ENCODE peak calls at places on chromosome 10, in six cellular contexts. R is GM03348, U is left ventricle myocardium inferior, C is astrocyte of the spinal cord, B is breast epithelium, A is T-helper 9 cell. V is an unnamed sample.

GRCh38 chr10:132520147-132520811 is 17.3 kb upstream of the INPP5A start:
- DNase-seq in R (peak; percentile 65), U (peak; percentile 36), C (peak; percentile 87), B (peak; percentile 50), A (no peak), V (no peak)

GRCh38 chr10:77667426-77668324 is 30.1 kb upstream of the KCNMA1 start:
- DNase-seq in R (no peak), U (no peak), C (no peak), B (no peak), A (no peak), V (no peak)

GRCh38 chr10:119742988-119743646 is 17.3 kb downstream of the INPP5F start:
- DNase-seq in R (peak; percentile 42), U (no peak), C (no peak), B (no peak), A (no peak), V (no peak)

GRCh38 chr10:498760-499435 is 190.6 kb downstream of the DIP2C start:
- DNase-seq in R (no peak), U (no peak), C (no peak), B (no peak), A (no peak), V (no peak)

GRCh38 chr10:73908853-73909611 is 1.9 kb upstream of the PLAU start:
- DNase-seq in R (peak; percentile 73), U (peak; percentile 33), C (peak; percentile 94), B (no peak), A (peak; percentile 16), V (peak; percentile 19)

GRCh38 chr10:97195654-97196212 is 10.0 kb upstream of the SLIT1 start:
- DNase-seq in R (no peak), U (no peak), C (no peak), B (no peak), A (no peak), V (no peak)

GRCh38 chr10:116910924-116911323 is 61.6 kb downstream of the ENO4 start:
- DNase-seq in R (no peak), U (no peak), C (no peak), B (no peak), A (no peak), V (no peak)

GRCh38 chr10:103855424-103855823 is at the start of gene SH3PXD2A:
- DNase-seq in R (peak; percentile 79), U (peak; percentile 46), C (peak; percentile 29), B (no peak), A (no peak), V (peak; percentile 5)

GRCh38 chr10:123614888-123615287 is 51.3 kb upstream of the GPR26 start:
- DNase-seq in R (peak; percentile 70), U (peak; percentile 46), C (peak; percentile 17), B (peak; percentile 85), A (peak; percentile 43), V (peak; percentile 6)

GRCh38 chr10:113093188-113094113 is 143.4 kb downstream of the TCF7L2 start:
- DNase-seq in R (no peak), U (no peak), C (peak; percentile 81), B (no peak), A (no peak), V (no peak)

GRCh38 chr10:44334621-44335184 is 50.2 kb downstream of the CXCL12 start:
- DNase-seq in R (peak; percentile 75), U (no peak), C (peak; percentile 52), B (no peak), A (no peak), V (no peak)

GRCh38 chr10:95208702-95209391 is 14.8 kb downstream of the ACSM6 start:
- DNase-seq in R (peak; percentile 54), U (no peak), C (peak; percentile 24), B (no peak), A (no peak), V (no peak)

GRCh38 chr10:131450220-131450765 is 138.8 kb upstream of the TCERG1L start:
- DNase-seq in R (no peak), U (no peak), C (no peak), B (no peak), A (no peak), V (no peak)

GRCh38 chr10:43877001-43877400 is 228.3 kb upstream of the ZNF32 start:
- DNase-seq in R (no peak), U (no peak), C (no peak), B (no peak), A (no peak), V (no peak)

GRCh38 chr10:4431114-4431862 is 394.7 kb upstream of the AKR1E2 start:
- DNase-seq in R (no peak), U (no peak), C (peak; percentile 92), B (no peak), A (no peak), V (no peak)

GRCh38 chr10:52639652-52640051 is 132.9 kb downstream of the MBL2 start:
- DNase-seq in R (no peak), U (no peak), C (no peak), B (no peak), A (no peak), V (no peak)

V was measured in effector memory CD4-positive, alpha-beta T cell.